ENCODE peak calls at places on chromosomes 11 and 22, in seven cellular contexts. N is K562, V is HCT116, Y is PC-9, W is HepG2, K is DND-41, M is PC-3. X is an unnamed sample.

GRCh38 chr11:71223671-71224660 is 28.4 kb downstream of the SHANK2 start:
- DNase-seq in N (no peak), V (no peak), Y (no peak), W (no peak), K (no peak), M (no peak), X (no peak)

GRCh38 chr11:79314906-79315689 is 125.7 kb downstream of the TENM4 start:
- DNase-seq in N (no peak), V (no peak), Y (no peak), W (no peak), K (peak; percentile 15), M (peak; percentile 21), X (peak; percentile 50)

GRCh38 chr11:18696638-18697225 is 1.8 kb upstream of the TMEM86A start:
- DNase-seq in N (no peak), V (no peak), Y (no peak), W (no peak), K (no peak), M (peak; percentile 22), X (no peak)

GRCh38 chr11:69977951-69978350 is 100.2 kb upstream of the ANO1 start:
- DNase-seq in N (no peak), V (no peak), Y (no peak), W (no peak), K (no peak), M (no peak), X (no peak)

GRCh38 chr22:35318346-35319215 is 18.9 kb downstream of the TOM1 start:
- DNase-seq in N (no peak), V (no peak), Y (no peak), W (no peak), K (no peak), M (no peak), X (no peak)

GRCh38 chr11:96061730-96062524 is 138.0 kb upstream of the MTMR2 start:
- DNase-seq in N (no peak), V (no peak), Y (no peak), W (peak; percentile 56), K (no peak), M (peak; percentile 81), X (peak; percentile 51)

GRCh38 chr11:68012843-68013610 is 2.9 kb downstream of the ALDH3B1 start:
- DNase-seq in N (no peak), V (peak; percentile 80), Y (peak; percentile 96), W (peak; percentile 96), K (no peak), M (peak; percentile 99), X (peak; percentile 84)

GRCh38 chr11:88402784-88403183 is 65.2 kb upstream of the CTSC start:
- DNase-seq in N (no peak), V (no peak), Y (no peak), W (no peak), K (no peak), M (peak; percentile 67), X (no peak)

GRCh38 chr11:17641792-17642350 is 77.5 kb upstream of the MYOD1 start:
- DNase-seq in N (no peak), V (no peak), Y (no peak), W (no peak), K (no peak), M (no peak), X (no peak)

GRCh38 chr11:102604875-102605274 is 20.3 kb downstream of the MMP20 start:
- DNase-seq in N (no peak), V (no peak), Y (peak; percentile 18), W (no peak), K (no peak), M (peak; percentile 19), X (no peak)

GRCh38 chr11:18699848-18700261 is 1.3 kb downstream of the TMEM86A start:
- DNase-seq in N (no peak), V (no peak), Y (no peak), W (no peak), K (no peak), M (no peak), X (no peak)

GRCh38 chr22:44719586-44720368 is 17.8 kb downstream of the PRR5 start:
- DNase-seq in N (no peak), V (no peak), Y (no peak), W (no peak), K (no peak), M (no peak), X (peak; percentile 70)

GRCh38 chr22:47396515-47396914 is 634.1 kb downstream of the TBC1D22A start:
- DNase-seq in N (no peak), V (no peak), Y (no peak), W (no peak), K (no peak), M (no peak), X (no peak)

GRCh38 chr22:49242480-49242879 is 585.2 kb downstream of the BRD1 start:
- DNase-seq in N (no peak), V (no peak), Y (no peak), W (no peak), K (no peak), M (no peak), X (no peak)

GRCh38 chr11:60118333-60118732 is 29.9 kb downstream of the MS4A2 start:
- DNase-seq in N (no peak), V (no peak), Y (no peak), W (no peak), K (no peak), M (peak; percentile 55), X (no peak)
- TF ChIP-seq CTCF in N (no peak), V (no peak), Y (no peak), W (no peak), K (no peak), M (peak; percentile 54), X (no peak)

DNA sequence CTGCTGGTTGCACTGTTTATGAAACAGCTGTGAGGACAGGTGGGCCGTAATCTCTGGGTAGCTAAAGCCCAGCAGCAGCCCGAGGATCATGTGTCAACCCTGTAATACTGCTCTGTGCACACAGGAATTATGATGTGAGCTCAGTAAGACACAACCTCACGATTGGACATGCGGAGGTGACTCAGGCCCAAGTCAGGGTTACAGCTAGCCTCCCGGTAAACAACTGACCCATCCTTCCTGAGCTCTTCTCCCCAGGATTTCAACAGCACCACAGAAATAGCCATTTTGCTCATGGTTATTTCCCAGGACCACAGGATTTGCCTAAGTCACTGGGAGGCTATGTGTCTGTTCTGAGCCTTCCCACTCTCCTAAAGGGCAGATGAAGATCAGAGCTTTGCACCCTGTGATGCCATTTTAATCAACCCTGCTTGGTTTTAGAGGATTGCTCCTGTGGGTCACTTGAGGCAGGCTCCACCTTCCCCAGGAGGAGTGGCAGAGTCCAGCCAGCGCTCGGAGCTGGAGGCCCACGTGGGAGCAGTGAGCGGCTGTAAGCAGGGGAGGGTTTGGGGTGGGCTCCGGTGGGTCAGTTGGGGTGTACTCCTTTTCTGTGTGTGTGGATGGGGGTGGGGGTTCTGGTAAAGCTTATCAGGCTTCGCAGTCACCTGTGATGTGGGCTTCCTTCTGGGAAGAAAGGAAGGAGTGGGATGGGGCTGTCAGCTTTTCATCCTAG is at the start of gene AMPD3:
- DNase-seq in N (peak; percentile 82), V (peak; percentile 85), Y (peak; percentile 47), W (peak; percentile 65), K (no peak), M (peak; percentile 93), X (peak; percentile 81)
- H3K4me3 ChIP-seq in N (peak within 1 kb of the TSS; percentile 49), V (peak within 1 kb of the TSS; percentile 71), Y (peak within 1 kb of the TSS; percentile 57), W (peak within 1 kb of the TSS; percentile 4), K (peak within 1 kb of the TSS; percentile 21), M (peak within 1 kb of the TSS; percentile 74), X (no peak within 1 kb of the TSS)

DNA sequence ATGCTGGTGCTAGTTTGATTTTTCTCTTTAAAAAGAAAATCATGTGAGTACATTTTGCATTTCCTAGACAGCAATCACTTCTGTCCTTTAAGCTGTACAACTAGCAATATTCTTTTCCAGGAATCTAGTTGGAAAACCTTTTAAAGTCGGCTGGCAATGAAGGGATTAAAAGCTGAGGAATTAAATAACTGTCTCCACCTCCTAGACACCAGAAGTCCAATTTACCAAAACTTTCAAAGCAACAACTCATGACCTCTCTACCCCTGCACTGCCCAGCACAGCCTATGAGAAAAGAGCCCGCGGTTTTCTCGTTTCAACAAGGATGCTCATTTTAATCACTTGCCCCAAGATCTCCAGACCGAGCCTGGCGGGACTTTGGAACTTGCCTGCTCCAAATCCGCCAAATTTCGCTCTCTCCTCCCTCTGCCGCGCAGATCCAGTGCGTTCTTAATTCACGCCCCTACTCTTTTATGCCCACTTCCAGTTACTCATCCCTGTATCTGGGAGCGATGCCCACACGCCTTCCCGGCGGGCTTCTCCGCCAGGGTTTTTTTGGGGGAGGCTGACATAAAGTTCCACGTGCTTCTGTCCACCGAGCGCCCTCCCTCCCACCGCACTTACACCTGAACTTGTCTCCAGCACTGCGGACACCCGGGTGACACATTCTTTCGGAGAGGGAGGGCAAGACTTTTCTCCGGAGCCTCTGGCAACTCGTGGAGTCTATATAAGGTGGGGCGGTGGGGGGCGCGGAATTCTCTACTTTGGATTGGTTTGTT is 2.5 kb downstream of the MPPED2 start:
- DNase-seq in N (no peak), V (no peak), Y (no peak), W (no peak), K (no peak), M (no peak), X (peak; percentile 41)
- TF ChIP-seq EZH2 in N (no peak), V (no peak), Y (no peak), W (no peak), K (no peak), M (no peak), X (no peak)

DNA sequence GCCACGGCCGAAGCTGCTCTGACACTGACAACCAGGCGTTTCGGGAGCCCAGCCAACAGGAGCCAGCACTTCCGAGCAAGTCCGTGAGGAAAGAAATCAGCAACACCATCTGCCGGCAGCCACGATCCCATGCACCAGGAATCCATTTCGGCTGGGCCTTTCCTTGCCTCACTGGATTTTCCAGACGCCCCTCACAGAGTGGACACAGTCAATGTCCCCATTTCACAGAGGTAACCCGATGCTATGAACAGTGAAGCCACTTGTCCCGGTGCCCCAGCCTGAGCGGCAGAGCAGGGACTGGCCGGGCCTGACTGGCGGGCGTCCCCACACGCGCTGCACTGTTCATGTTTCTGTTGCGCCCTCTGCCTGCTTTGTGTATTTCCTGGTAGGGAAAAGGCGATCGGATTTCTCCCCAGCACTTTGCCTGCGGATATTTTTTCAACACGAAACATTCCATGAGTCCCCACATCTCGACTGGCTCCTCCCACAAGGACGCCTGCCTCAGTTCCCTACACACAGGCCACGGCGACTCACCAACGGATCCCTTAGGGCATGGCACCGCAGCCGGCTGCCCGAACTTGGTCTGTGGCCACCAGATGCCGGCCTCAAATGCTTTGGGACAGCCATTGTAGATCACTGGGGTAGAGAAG is 55.3 kb downstream of the TRMU start:
- DNase-seq in N (peak; percentile 56), V (no peak), Y (no peak), W (peak; percentile 64), K (no peak), M (peak; percentile 63), X (no peak)
- TF ChIP-seq CTCF in N (peak; percentile 40), V (no peak), Y (no peak), W (peak; percentile 89), K (no peak), M (peak; percentile 58), X (peak; percentile 13)

GRCh38 chr11:114295676-114296081 is 520 bp upstream of the NNMT start:
- DNase-seq in N (no peak), V (no peak), Y (no peak), W (no peak), K (no peak), M (no peak), X (no peak)
- H3K4me3 ChIP-seq in N (no peak overlapping the region), V (no peak overlapping the region), Y (no peak overlapping the region), W (no peak overlapping the region), K (no peak overlapping the region), M (peak overlapping the region; percentile 32), X (no peak overlapping the region)

GRCh38 chr22:37968452-37969251 is 15.2 kb downstream of the POLR2F start:
- DNase-seq in N (no peak), V (no peak), Y (no peak), W (peak; percentile 85), K (no peak), M (no peak), X (no peak)
- TF ChIP-seq EZH2 in N (no peak), V (no peak), Y (no peak), W (no peak), K (no peak), M (no peak), X (no peak)

X was measured in hepatocyte.